ENCODE peak calls at places on chromosomes 2 and 18, in nine cellular contexts. Q is HT-29; U is non-pigmented ciliary epithelial cell; P is GM19239; R is WTC11; E is left ventricle myocardium superior; V is activated CD4-positive, alpha-beta T cell treated with anti-CD3 and anti-CD28 coated beads for 24 hours; L is A549; S is left kidney. W is an unnamed sample.

GRCh38 chr2:37654419-37654818 is 17.0 kb downstream of the CDC42EP3 start:
- DNase-seq in Q (no peak), U (no peak), P (no peak), R (no peak), E (no peak), V (no peak), L (no peak), S (no peak), W (no peak)

GRCh38 chr2:227125506-227125905 is 38.5 kb downstream of the COL4A4 start:
- DNase-seq in Q (no peak), U (no peak), P (no peak), R (peak), E (no peak), V (no peak), L (peak), S (no peak), W (no peak)

GRCh38 chr18:59502222-59502898 is 143.3 kb upstream of the LMAN1 start:
- DNase-seq in Q (no peak), U (peak), P (no peak), R (no peak), E (peak), V (no peak), L (no peak), S (peak), W (no peak)

GRCh38 chr18:35653392-35653791 is 71.9 kb downstream of the GALNT1 start:
- DNase-seq in Q (no peak), U (no peak), P (no peak), R (no peak), E (no peak), V (no peak), L (no peak), S (no peak), W (no peak)

GRCh38 chr2:38095655-38095995 is 19.7 kb upstream of the CYP1B1 start:
- DNase-seq in Q (no peak), U (no peak), P (no peak), R (no peak), E (no peak), V (no peak), L (no peak), S (no peak), W (no peak)

GRCh38 chr2:141923657-141924056 is 207.2 kb downstream of the LRP1B start:
- DNase-seq in Q (no peak), U (no peak), P (no peak), R (no peak), E (no peak), V (no peak), L (no peak), S (no peak), W (no peak)

GRCh38 chr2:38940746-38941145 is 51.1 kb downstream of the ARHGEF33 start:
- DNase-seq in Q (no peak), U (no peak), P (no peak), R (no peak), E (no peak), V (no peak), L (no peak), S (no peak), W (no peak)

GRCh38 chr18:22723741-22724140 is 209.4 kb upstream of the RBBP8 start:
- DNase-seq in Q (no peak), U (no peak), P (no peak), R (no peak), E (no peak), V (no peak), L (no peak), S (peak), W (no peak)

GRCh38 chr2:4763009-4763408 is 929.2 kb upstream of the SOX11 start:
- DNase-seq in Q (peak), U (peak), P (no peak), R (no peak), E (no peak), V (no peak), L (peak), S (peak), W (no peak)

GRCh38 chr2:56583796-56584313 is 400.1 kb downstream of the CCDC85A start:
- DNase-seq in Q (no peak), U (no peak), P (no peak), R (no peak), E (no peak), V (no peak), L (no peak), S (no peak), W (no peak)

GRCh38 chr2:237687666-237688065 is 60.3 kb downstream of the LRRFIP1 start:
- DNase-seq in Q (peak), U (peak), P (no peak), R (no peak), E (peak), V (no peak), L (peak), S (peak), W (no peak)

W was measured in GM18507.